ENCODE peak calls at places on chromosomes 3 and 15, in seven cellular contexts. Q is heart left ventricle, H is Peyer's patch, L is brain microvascular endothelial cell, J is GM23248, P is OCI-LY7, F is cardiac muscle cell. Y is an unnamed sample.
A peak's percentile ranks its signal among the peaks of the same experiment; 100 is the strongest.

GRCh38 chr3:36135863-36136262 is 244.4 kb upstream of the STAC start:
- DNase-seq in P (no peak), L (no peak), H (no peak), J (no peak), Q (no peak), F (no peak), Y (no peak)

GRCh38 chr3:105444725-105445124 is 78.0 kb downstream of the ALCAM start:
- DNase-seq in L (no peak), Q (no peak), J (peak; percentile 20), F (no peak), H (no peak), P (no peak), Y (no peak)

GRCh38 chr3:38204599-38205471 is 39.5 kb downstream of the OXSR1 start:
- DNase-seq in L (no peak), Q (no peak), H (no peak), P (no peak), F (no peak), J (no peak), Y (no peak)

GRCh38 chr15:60691508-60692047 is 212.6 kb upstream of the ICE2 start:
- DNase-seq in Q (no peak), F (no peak), J (no peak), H (no peak), L (no peak), P (no peak), Y (no peak)

GRCh38 chr15:85750807-85751730 is 43.7 kb downstream of the KLHL25 start:
- DNase-seq in Q (no peak), F (peak; percentile 52), H (peak; percentile 45), J (peak; percentile 18), L (no peak), P (no peak), Y (peak; percentile 92)

GRCh38 chr15:91522609-91523332 is 330.7 kb upstream of the SLCO3A1 start:
- DNase-seq in F (peak; percentile 43), H (no peak), Q (no peak), L (no peak), P (no peak), J (peak; percentile 79), Y (no peak)

GRCh38 chr15:40293905-40294895 is 11.3 kb upstream of the ANKRD63 start:
- DNase-seq in H (no peak), J (no peak), Q (peak; percentile 52), P (no peak), F (no peak), L (no peak), Y (peak; percentile 73)

GRCh38 chr3:49013738-49014660 is 4.4 kb downstream of the DALRD3 start:
- DNase-seq in P (peak; percentile 69), L (no peak), J (peak; percentile 63), H (peak; percentile 79), Q (no peak), F (peak; percentile 47), Y (peak; percentile 89)

GRCh38 chr3:150094150-150094932 is 123.6 kb upstream of the PFN2 start:
- DNase-seq in F (no peak), Q (no peak), L (peak; percentile 48), J (peak; percentile 55), H (no peak), P (no peak), Y (no peak)

GRCh38 chr15:78996876-78997275 is 52.0 kb upstream of the CTSH start:
- DNase-seq in F (no peak), Q (peak; percentile 36), H (no peak), P (no peak), L (no peak), J (no peak), Y (peak; percentile 66)

GRCh38 chr3:172666873-172667694 is 43.8 kb downstream of the NCEH1 start:
- DNase-seq in L (peak; percentile 84), J (peak; percentile 84), P (peak; percentile 82), F (peak; percentile 95), H (peak; percentile 90), Q (no peak), Y (peak; percentile 56)

GRCh38 chr15:100114100-100114499 is 227.7 kb downstream of the ADAMTS17 start:
- DNase-seq in F (peak; percentile 98), Q (peak; percentile 77), L (peak; percentile 95), H (peak; percentile 56), P (no peak), J (peak; percentile 70), Y (no peak)

GRCh38 chr15:29935296-29936020 is 113.2 kb upstream of the TJP1 start:
- DNase-seq in L (no peak), H (peak; percentile 73), P (peak; percentile 1), F (no peak), J (peak; percentile 29), Q (no peak), Y (peak; percentile 47)

GRCh38 chr3:129487183-129487867 is 41.1 kb upstream of the RHO start:
- DNase-seq in L (no peak), P (no peak), F (no peak), H (no peak), Q (no peak), J (no peak), Y (no peak)

GRCh38 chr3:100060685-100061484 is 53.4 kb downstream of the FILIP1L start:
- DNase-seq in Q (no peak), H (no peak), P (no peak), J (no peak), F (no peak), L (no peak), Y (no peak)

GRCh38 chr3:163508212-163508611 is 1570.1 kb downstream of the SI start:
- DNase-seq in F (no peak), L (no peak), H (no peak), Q (no peak), P (no peak), J (no peak), Y (no peak)

GRCh38 chr15:84638103-84638502 is 16.0 kb downstream of the WDR73 start:
- DNase-seq in H (no peak), J (peak; percentile 56), P (peak; percentile 52), Q (no peak), L (no peak), F (no peak), Y (peak; percentile 79)

GRCh38 chr3:38099518-38099917 is 37.4 kb downstream of the ACAA1 start:
- DNase-seq in F (no peak), P (no peak), Q (no peak), H (no peak), L (no peak), J (no peak), Y (peak; percentile 76)

GRCh38 chr3:192830279-192831110 is 87.2 kb downstream of the MB21D2 start:
- DNase-seq in Q (no peak), H (no peak), P (no peak), F (no peak), L (no peak), J (no peak), Y (no peak)

GRCh38 chr15:67101981-67102929 is 36.9 kb downstream of the SMAD3 start:
- DNase-seq in H (no peak), F (peak; percentile 65), L (peak; percentile 61), P (no peak), J (peak; percentile 81), Q (no peak), Y (no peak)

GRCh38 chr15:67103021-67103420 is 37.6 kb downstream of the SMAD3 start:
- DNase-seq in J (no peak), L (no peak), Q (no peak), F (no peak), H (no peak), P (no peak), Y (no peak)

GRCh38 chr15:67100124-67100791 is 34.9 kb downstream of the SMAD3 start:
- DNase-seq in Q (no peak), F (no peak), J (no peak), H (no peak), P (no peak), L (no peak), Y (no peak)

GRCh38 chr15:67098768-67099282 is 33.4 kb downstream of the SMAD3 start:
- DNase-seq in Q (no peak), J (peak; percentile 75), H (no peak), F (no peak), L (no peak), P (no peak), Y (no peak)

GRCh38 chr15:67100808-67101581 is 35.6 kb downstream of the SMAD3 start:
- DNase-seq in F (no peak), P (peak; percentile 82), L (no peak), J (no peak), Q (no peak), H (no peak), Y (no peak)
- H3K4me3 ChIP-seq in F (no peak overlapping the region), P (peak overlapping the region; percentile 62), L (no peak overlapping the region), J (no peak overlapping the region), Q (no peak overlapping the region), H (no peak overlapping the region), Y (no peak overlapping the region)

GRCh38 chr3:14159426-14159825 is 19.0 kb downstream of the XPC start:
- DNase-seq in F (no peak), H (no peak), L (no peak), P (no peak), Q (no peak), J (no peak), Y (no peak)
- H3K36me3 ChIP-seq in F (peaks cover 59% of the 10 kb centered on the region), H (peaks cover 93% of the 10 kb centered on the region), L (peaks cover 71% of the 10 kb centered on the region), P (peaks cover 95% of the 10 kb centered on the region), Q (peaks cover 97% of the 10 kb centered on the region), J (peaks cover 84% of the 10 kb centered on the region), Y (peaks cover 36% of the 10 kb centered on the region)

GRCh38 chr3:64214002-64214696 is 11.1 kb downstream of the PRICKLE2 start:
- DNase-seq in F (peak; percentile 98), J (peak; percentile 73), L (peak; percentile 51), H (no peak), P (no peak), Q (peak; percentile 87), Y (no peak)

GRCh38 chr3:64213224-64213893 is 11.9 kb downstream of the PRICKLE2 start:
- DNase-seq in P (no peak), Q (no peak), L (no peak), J (peak; percentile 37), F (peak; percentile 45), H (no peak), Y (no peak)

GRCh38 chr3:64215559-64215958 is 9.7 kb downstream of the PRICKLE2 start:
- DNase-seq in H (no peak), Q (no peak), P (no peak), L (no peak), F (no peak), J (no peak), Y (no peak)

GRCh38 chr3:64215084-64215483 is 10.2 kb downstream of the PRICKLE2 start:
- DNase-seq in Q (no peak), H (no peak), L (no peak), F (no peak), J (no peak), P (no peak), Y (no peak)

DNA sequence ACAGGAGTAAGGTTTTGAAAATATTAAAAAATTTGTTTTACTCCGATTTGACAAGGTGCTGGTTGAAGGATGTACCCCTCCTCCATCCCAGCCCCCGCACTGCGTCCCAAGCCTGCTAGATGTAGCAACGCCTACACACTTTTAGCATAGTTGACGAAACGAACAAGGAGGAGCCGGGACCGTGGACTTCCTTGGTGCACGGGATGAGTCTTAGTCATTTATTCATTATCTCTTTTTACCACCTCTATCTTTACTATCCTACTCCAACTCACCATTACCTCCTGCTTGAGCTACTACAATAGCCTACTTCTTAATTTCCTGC is 10.6 kb downstream of the PRICKLE2 start:
- DNase-seq in L (no peak), F (peak; percentile 83), J (peak; percentile 93), H (no peak), P (no peak), Q (no peak), Y (no peak)
- H3K4me3 ChIP-seq in L (peak overlapping the region; percentile 30), F (no peak overlapping the region), J (peak overlapping the region; percentile 71), H (no peak overlapping the region), P (no peak overlapping the region), Q (peak overlapping the region; percentile 30), Y (no peak overlapping the region)

GRCh38 chr3:122587572-122587971 is 10.1 kb downstream of the PARP15 start:
- DNase-seq in P (no peak), H (no peak), L (no peak), Q (no peak), F (no peak), J (no peak), Y (no peak)
- H3K36me3 ChIP-seq in P (no peaks in the 10 kb centered on the region), H (no peaks in the 10 kb centered on the region), L (no peaks in the 10 kb centered on the region), Q (no peaks in the 10 kb centered on the region), F (no peaks in the 10 kb centered on the region), J (no peaks in the 10 kb centered on the region), Y (no peaks in the 10 kb centered on the region)